ENCODE peak calls at places on chromosomes 7 and 10, in ten cellular contexts. V is activated CD8-positive, alpha-beta T cell treated with anti-CD3 and anti-CD28 coated beads for 36 hours; Q is cardiac muscle cell; H is endothelial cell; K is A549; L is RWPE1; W is foreskin fibroblast; U is epithelial cell of esophagus; F is AG10803; O is tibial artery. N is an unnamed sample.

GRCh38 chr10:107166378-107166777 is 1.9 kb upstream of the SORCS1 start:
- DNase-seq in V (no peak), Q (no peak), H (no peak), K (no peak), L (no peak), W (no peak), U (no peak), F (no peak), O (no peak), N (no peak)

GRCh38 chr7:98771519-98772241 is 98.1 kb downstream of the TMEM130 start:
- DNase-seq in V (no peak), Q (no peak), H (no peak), K (no peak), L (no peak), W (peak), U (no peak), F (peak), O (peak), N (peak)

GRCh38 chr10:103451871-103452713 is at the start of gene CALHM2:
- DNase-seq in V (peak), Q (peak), H (peak), K (peak), L (no peak), W (peak), U (peak), F (peak), O (peak), N (peak)

GRCh38 chr7:1537631-1538412 is 7.3 kb downstream of the MAFK start:
- DNase-seq in V (peak), Q (peak), H (peak), K (peak), L (peak), W (peak), U (no peak), F (peak), O (peak), N (peak)

GRCh38 chr10:68861253-68861652 is 33.9 kb downstream of the STOX1 start:
- DNase-seq in V (no peak), Q (no peak), H (no peak), K (no peak), L (no peak), W (no peak), U (peak), F (no peak), O (no peak), N (peak)

GRCh38 chr10:17617031-17617911 is at the start of gene HACD1:
- DNase-seq in V (peak), Q (peak), H (peak), K (peak), L (peak), W (peak), U (peak), F (peak), O (peak), N (peak)

GRCh38 chr7:1675036-1675671 is 5.1 kb downstream of the ELFN1 start:
- DNase-seq in V (no peak), Q (no peak), H (no peak), K (no peak), L (no peak), W (no peak), U (no peak), F (no peak), O (peak), N (no peak)

GRCh38 chr7:151251926-151252835 is 3.7 kb upstream of the SMARCD3 start:
- DNase-seq in V (no peak), Q (peak), H (peak), K (peak), L (peak), W (peak), U (no peak), F (peak), O (peak), N (no peak)

GRCh38 chr7:157568071-157568784 is 231.4 kb downstream of the DNAJB6 start:
- DNase-seq in V (no peak), Q (no peak), H (no peak), K (no peak), L (no peak), W (no peak), U (no peak), F (no peak), O (no peak), N (no peak)

GRCh38 chr10:133159950-133160812 is at the start of gene KNDC1:
- DNase-seq in V (no peak), Q (peak), H (peak), K (peak), L (peak), W (peak), U (no peak), F (peak), O (no peak), N (peak)

GRCh38 chr7:135678612-135679575 is 16.6 kb downstream of the STMP1 start:
- DNase-seq in V (no peak), Q (no peak), H (no peak), K (no peak), L (peak), W (peak), U (peak), F (peak), O (peak), N (peak)

GRCh38 chr7:42152353-42153205 is 84.4 kb downstream of the GLI3 start:
- DNase-seq in V (no peak), Q (peak), H (no peak), K (no peak), L (no peak), W (no peak), U (no peak), F (no peak), O (no peak), N (no peak)

DNA sequence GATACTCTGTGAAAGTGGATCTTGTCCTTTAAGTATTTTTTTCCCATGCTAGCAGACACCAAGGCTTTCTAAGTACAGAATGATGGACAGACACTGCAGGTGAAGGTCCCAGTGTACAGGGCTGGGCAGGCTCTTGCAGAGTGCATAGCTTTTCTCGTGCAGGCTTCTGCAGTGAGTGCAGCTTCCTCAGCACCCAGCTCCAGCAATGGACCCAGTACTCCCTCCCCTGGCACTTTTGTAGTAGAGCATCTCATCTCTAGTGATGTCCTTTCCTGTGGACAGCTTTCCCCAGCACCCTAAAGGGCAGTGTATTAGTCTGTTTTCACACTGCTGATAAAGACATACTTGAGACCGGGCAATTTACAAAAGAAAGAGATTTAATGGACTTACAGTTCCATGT is 104.3 kb downstream of the CUL2 start:
- DNase-seq in V (no peak), Q (no peak), H (no peak), K (no peak), L (no peak), W (no peak), U (peak), F (no peak), O (no peak), N (no peak)
- TF ChIP-seq CTCF in V (no peak), Q (peak), H (no peak), K (no peak), L (no peak), W (peak), U (peak), F (peak), O (no peak), N (no peak)

GRCh38 chr7:115086146-115086841 is 164.4 kb downstream of the MDFIC start:
- DNase-seq in V (no peak), Q (no peak), H (no peak), K (no peak), L (no peak), W (no peak), U (no peak), F (no peak), O (no peak), N (no peak)
- TF ChIP-seq CTCF in V (no peak), Q (no peak), H (no peak), K (peak), L (no peak), W (no peak), U (peak), F (no peak), O (no peak), N (no peak)

GRCh38 chr7:149179241-149179640 is 16.1 kb upstream of the ZNF282 start:
- DNase-seq in V (no peak), Q (no peak), H (no peak), K (no peak), L (no peak), W (no peak), U (no peak), F (no peak), O (no peak), N (no peak)
- TF ChIP-seq CTCF in V (no peak), Q (no peak), H (no peak), K (no peak), L (no peak), W (no peak), U (no peak), F (no peak), O (no peak), N (no peak)

GRCh38 chr10:124386186-124387077 is 32.3 kb downstream of the OAT start:
- DNase-seq in V (no peak), Q (no peak), H (no peak), K (no peak), L (no peak), W (no peak), U (no peak), F (no peak), O (peak), N (no peak)

GRCh38 chr10:124384591-124385190 is 34.0 kb downstream of the OAT start:
- DNase-seq in V (no peak), Q (no peak), H (no peak), K (no peak), L (no peak), W (no peak), U (no peak), F (no peak), O (no peak), N (no peak)

GRCh38 chr10:124385627-124386185 is 33.0 kb downstream of the OAT start:
- DNase-seq in V (no peak), Q (no peak), H (no peak), K (no peak), L (no peak), W (no peak), U (no peak), F (no peak), O (peak), N (no peak)

GRCh38 chr10:124383496-124383895 is 35.2 kb downstream of the OAT start:
- DNase-seq in V (no peak), Q (no peak), H (no peak), K (no peak), L (no peak), W (no peak), U (no peak), F (no peak), O (peak), N (no peak)

GRCh38 chr10:124384142-124384541 is 34.6 kb downstream of the OAT start:
- DNase-seq in V (no peak), Q (no peak), H (no peak), K (no peak), L (no peak), W (no peak), U (no peak), F (no peak), O (peak), N (peak)
- TF ChIP-seq CTCF in V (no peak), Q (no peak), H (no peak), K (no peak), L (no peak), W (no peak), U (peak), F (no peak), O (no peak), N (no peak)

GRCh38 chr7:50456371-50457123 is 6.4 kb upstream of the FIGNL1 start:
- DNase-seq in V (no peak), Q (no peak), H (no peak), K (no peak), L (no peak), W (no peak), U (no peak), F (no peak), O (no peak), N (no peak)
- TF ChIP-seq CTCF in V (no peak), Q (no peak), H (no peak), K (no peak), L (no peak), W (no peak), U (no peak), F (no peak), O (no peak), N (no peak)

GRCh38 chr10:101301111-101301731 is 52.7 kb upstream of the BTRC start:
- DNase-seq in V (peak), Q (peak), H (peak), K (peak), L (peak), W (peak), U (peak), F (peak), O (no peak), N (peak)
- TF ChIP-seq CTCF in V (peak), Q (peak), H (peak), K (peak), L (no peak), W (peak), U (peak), F (peak), O (no peak), N (peak)

GRCh38 chr7:100476903-100477870 is 1.8 kb downstream of the TSC22D4 start:
- DNase-seq in V (peak), Q (no peak), H (no peak), K (no peak), L (no peak), W (peak), U (peak), F (no peak), O (no peak), N (no peak)
- TF ChIP-seq CTCF in V (peak), Q (peak), H (no peak), K (no peak), L (peak), W (peak), U (peak), F (peak), O (no peak), N (peak)